ENCODE peak calls at places on chromosomes 3 and 15, in six cellular contexts. T is activated T-cell treated with anti-CD3 and anti-CD28 coated beads, Interleukin-2, amount 50 U/mL, for 72 hours; O is foreskin fibroblast; Z is endothelial cell; L is HEK293T; U is NCI-H748 treated with DMSO at 0.1 percent for 48 hours. B is an unnamed sample.

GRCh38 chr3:39260318-39260717 is 19.5 kb downstream of the CX3CR1 start:
- DNase-seq in Z (no peak), O (no peak), L (no peak), T (no peak), U (no peak), B (no peak)

GRCh38 chr15:63507878-63508818 is 3.8 kb downstream of the USP3 start:
- DNase-seq in T (no peak), U (no peak), L (no peak), Z (no peak), O (no peak), B (no peak)

GRCh38 chr15:57640935-57641682 is 49.4 kb downstream of the MYZAP start:
- DNase-seq in T (peak), Z (peak), O (peak), L (peak), U (no peak), B (no peak)

GRCh38 chr3:52441772-52442332 is 3.1 kb downstream of the SEMA3G start:
- DNase-seq in T (no peak), O (no peak), Z (no peak), L (no peak), U (no peak), B (no peak)

GRCh38 chr15:89196994-89197393 is 24.4 kb downstream of the RLBP1 start:
- DNase-seq in O (no peak), Z (no peak), L (no peak), T (peak), U (no peak), B (no peak)

GRCh38 chr3:33602829-33603228 is 115.2 kb downstream of the CLASP2 start:
- DNase-seq in L (no peak), O (no peak), U (no peak), T (no peak), Z (no peak), B (no peak)

GRCh38 chr3:49022751-49023171 is 840 bp downstream of the NDUFAF3 start:
- DNase-seq in U (no peak), L (no peak), Z (no peak), O (peak), T (no peak), B (no peak)

GRCh38 chr3:123365450-123366143 is 83.3 kb downstream of the ADCY5 start:
- DNase-seq in T (no peak), U (no peak), Z (peak), O (no peak), L (peak), B (peak)

GRCh38 chr3:24508423-24508839 is 13.8 kb upstream of the THRB start:
- DNase-seq in Z (no peak), O (peak), L (no peak), T (no peak), U (no peak), B (no peak)

GRCh38 chr15:78524230-78524629 is 16.0 kb upstream of the PSMA4 start:
- DNase-seq in U (no peak), L (no peak), Z (no peak), O (no peak), T (no peak), B (no peak)

GRCh38 chr3:189121088-189121487 is 50.7 kb upstream of the TPRG1 start:
- DNase-seq in Z (no peak), L (no peak), U (no peak), O (no peak), T (no peak), B (no peak)

B was measured in progenitor cell of endocrine pancreas.